ENCODE peak calls at places on chromosome 16, in four cellular contexts. P, B, O and T are unnamed samples.

GRCh38 chr16:51666821-51667220 is 515.8 kb upstream of the SALL1 start:
- DNase-seq in B (no peak), P (no peak), O (no peak), T (no peak)

GRCh38 chr16:11273721-11274324 is 394 bp upstream of the PRM3 start:
- DNase-seq in P (no peak), B (peak), O (no peak), T (no peak)

GRCh38 chr16:55444754-55445485 is 34.1 kb upstream of the MMP2 start:
- DNase-seq in B (no peak), P (no peak), O (no peak), T (no peak)

GRCh38 chr16:10188236-10188635 is 6.0 kb upstream of the GRIN2A start:
- DNase-seq in B (no peak), P (no peak), O (no peak), T (no peak)

GRCh38 chr16:67150058-67150832 is 553 bp downstream of the B3GNT9 start:
- DNase-seq in B (peak), O (peak), P (peak), T (peak)

GRCh38 chr16:8567355-8568230 is 22.7 kb downstream of the TMEM114 start:
- DNase-seq in B (peak), O (peak), P (peak), T (peak)

GRCh38 chr16:90019201-90019542 is at the start of gene DBNDD1:
- DNase-seq in P (no peak), O (no peak), B (no peak), T (peak)

GRCh38 chr16:52577130-52577706 is 30.3 kb upstream of the TOX3 start:
- DNase-seq in P (no peak), O (no peak), B (peak), T (no peak)

GRCh38 chr16:68866933-68867332 is 23.6 kb downstream of the TANGO6 start:
- DNase-seq in O (no peak), P (no peak), B (no peak), T (no peak)

GRCh38 chr16:72932050-72932449 is 115.9 kb downstream of the ZFHX3 start:
- DNase-seq in O (no peak), P (peak), B (no peak), T (no peak)

GRCh38 chr16:14309906-14310305 is 238.8 kb downstream of the MRTFB start:
- DNase-seq in B (peak), O (no peak), P (peak), T (no peak)

GRCh38 chr16:81707411-81708321 is 71.4 kb upstream of the PLCG2 start:
- DNase-seq in O (no peak), P (peak), B (no peak), T (no peak)

GRCh38 chr16:20995711-20996110 is 95.1 kb downstream of the LYRM1 start:
- DNase-seq in O (peak), B (no peak), P (no peak), T (no peak)

GRCh38 chr16:69741951-69742904 is 12.5 kb downstream of the NOB1 start:
- DNase-seq in P (peak), B (no peak), O (no peak), T (no peak)

GRCh38 chr16:29820730-29821662 is 734 bp downstream of the MVP start:
- DNase-seq in P (no peak), O (no peak), B (no peak), T (no peak)

GRCh38 chr16:53056528-53056881 is 1.7 kb downstream of the CHD9 start:
- DNase-seq in B (no peak), P (peak), O (no peak), T (no peak)

GRCh38 chr16:67393790-67394270 is 532 bp upstream of the TPPP3 start:
- DNase-seq in O (no peak), P (no peak), B (peak), T (no peak)

GRCh38 chr16:7350801-7351200 is 18.2 kb downstream of the RBFOX1 start:
- DNase-seq in B (no peak), P (no peak), O (no peak), T (no peak)

GRCh38 chr16:78704421-78704820 is 605.0 kb downstream of the WWOX start:
- DNase-seq in B (no peak), P (no peak), O (no peak), T (no peak)

GRCh38 chr16:65388592-65388991 is 266.7 kb upstream of the CDH11 start:
- DNase-seq in B (no peak), P (peak), O (no peak), T (no peak)

GRCh38 chr16:28319476-28320022 is 27.2 kb downstream of the SBK1 start:
- DNase-seq in P (no peak), O (no peak), B (no peak), T (no peak)

GRCh38 chr16:72202014-72202413 is 30.1 kb upstream of the PMFBP1 start:
- DNase-seq in O (no peak), B (no peak), P (no peak), T (no peak)

GRCh38 chr16:11393366-11393765 is 48.1 kb downstream of the RMI2 start:
- DNase-seq in O (no peak), P (no peak), B (no peak), T (no peak)

GRCh38 chr16:324451-325334 is 27.8 kb downstream of the AXIN1 start:
- DNase-seq in P (no peak), O (no peak), B (no peak), T (no peak)

GRCh38 chr16:51155199-51155607 is 4.1 kb upstream of the SALL1 start:
- DNase-seq in B (peak), P (no peak), O (no peak), T (peak)

GRCh38 chr16:28985611-28986041 is 774 bp downstream of the LAT start:
- DNase-seq in O (no peak), P (no peak), B (no peak), T (no peak)

GRCh38 chr16:66494916-66495315 is 55.0 kb downstream of the TK2 start:
- DNase-seq in B (no peak), P (no peak), O (no peak), T (no peak)

GRCh38 chr16:1194665-1195392 is 30.2 kb downstream of the TPSG1 start:
- DNase-seq in B (no peak), P (no peak), O (peak), T (peak)

GRCh38 chr16:80175011-80175410 is 365.8 kb upstream of the DYNLRB2 start:
- DNase-seq in O (no peak), P (no peak), B (no peak), T (no peak)

GRCh38 chr16:4494746-4495490 is 18.7 kb downstream of the HMOX2 start:
- DNase-seq in B (peak), P (peak), O (no peak), T (no peak)

GRCh38 chr16:73228649-73229048 is 180.7 kb upstream of the ZFHX3 start:
- DNase-seq in O (no peak), P (peak), B (peak), T (no peak)

GRCh38 chr16:20327444-20328041 is at the start of gene GP2:
- DNase-seq in O (no peak), P (no peak), B (peak), T (peak)

DNA sequence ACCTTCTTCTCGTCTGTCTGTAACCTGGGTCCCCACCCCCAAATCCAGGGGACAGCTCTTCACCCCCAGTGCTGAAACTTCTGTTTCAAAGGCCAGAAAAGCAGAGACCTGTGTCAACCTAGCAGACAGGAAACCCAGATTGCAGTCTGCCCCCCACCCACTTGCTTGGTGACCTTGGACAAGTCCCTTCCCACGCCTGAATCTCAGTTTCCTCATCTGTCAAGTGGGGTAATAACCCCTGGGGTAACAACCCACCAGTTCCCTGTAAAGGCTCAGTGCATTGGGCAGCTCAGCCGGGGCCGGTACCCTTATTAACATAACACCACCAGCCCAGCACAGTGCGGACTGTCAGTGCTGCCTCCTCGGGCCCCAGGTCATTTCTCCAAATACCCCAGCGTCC is 1.3 kb downstream of the STX1B start:
- DNase-seq in O (no peak), P (no peak), B (no peak), T (no peak)
- H4K5ac ChIP-seq in O (no peak), P (no peak), B (no peak), T (no peak)

GRCh38 chr16:88642881-88643545 is 4.6 kb downstream of the IL17C start:
- DNase-seq in O (no peak), B (peak), P (no peak), T (no peak)

GRCh38 chr16:88638323-88639230 is at the start of gene IL17C:
- DNase-seq in P (no peak), B (no peak), O (peak), T (peak)

GRCh38 chr16:88640039-88640495 is 1.7 kb downstream of the IL17C start:
- DNase-seq in P (no peak), O (no peak), B (no peak), T (no peak)

GRCh38 chr16:88639231-88640038 is 1.1 kb downstream of the IL17C start:
- DNase-seq in B (peak), O (peak), P (no peak), T (peak)

GRCh38 chr16:88640520-88641247 is 2.3 kb downstream of the IL17C start:
- DNase-seq in O (no peak), B (no peak), P (no peak), T (no peak)
- H4K5ac ChIP-seq in O (no peak), B (no peak), P (no peak), T (no peak)

GRCh38 chr16:57757883-57758282 is 22.3 kb downstream of the KATNB1 start:
- DNase-seq in O (no peak), B (no peak), P (no peak), T (no peak)
- H4K5ac ChIP-seq in O (no peak), B (no peak), P (no peak), T (no peak)

DNA sequence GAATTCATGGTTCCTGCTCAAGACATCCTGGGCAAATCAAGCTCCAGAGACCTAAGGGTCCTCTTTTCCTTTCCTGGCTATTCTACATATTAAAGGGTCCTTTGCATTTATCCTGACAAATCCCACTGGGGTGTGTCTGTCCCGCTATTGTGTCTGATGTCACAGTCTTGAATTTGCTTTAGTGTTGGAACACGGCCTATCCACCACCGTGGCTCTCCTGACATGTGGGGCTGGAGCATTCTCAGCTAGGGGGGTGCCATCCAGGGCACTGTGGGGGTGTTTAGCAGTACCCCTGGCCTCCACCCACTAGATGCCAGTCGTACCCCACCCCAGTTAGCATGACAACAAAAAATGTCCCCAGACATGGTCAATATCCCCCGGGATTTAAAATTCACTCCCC is 92.9 kb downstream of the IRF8 start:
- DNase-seq in P (no peak), B (no peak), O (no peak), T (no peak)
- H4K5ac ChIP-seq in P (no peak), B (no peak), O (no peak), T (no peak)

DNA sequence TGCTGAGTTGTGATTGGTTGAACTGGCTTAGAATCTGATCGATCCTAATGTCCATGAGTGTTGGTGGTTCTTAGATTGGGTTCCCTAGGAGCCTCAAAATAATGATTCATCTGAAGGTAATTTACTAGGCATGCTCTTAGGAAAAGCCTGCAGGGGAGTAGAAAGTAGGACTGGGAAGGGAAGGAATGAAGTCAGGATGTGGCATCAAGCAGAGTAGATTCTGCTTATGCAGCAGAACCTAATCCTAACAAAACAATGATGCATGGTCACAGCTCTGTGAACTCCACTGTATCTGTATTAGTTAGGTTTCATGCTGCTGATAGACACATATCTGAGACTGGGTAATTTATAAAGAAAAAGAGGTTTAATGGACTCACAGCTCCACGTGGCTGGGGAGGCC is 132.5 kb downstream of the HS3ST2 start:
- DNase-seq in O (no peak), B (peak), P (no peak), T (no peak)
- H4K5ac ChIP-seq in O (no peak), B (no peak), P (no peak), T (no peak)

GRCh38 chr16:12484426-12484825 is 319.3 kb downstream of the CPPED1 start:
- DNase-seq in O (no peak), B (no peak), P (no peak), T (no peak)

GRCh38 chr16:12484987-12485386 is 318.7 kb downstream of the CPPED1 start:
- DNase-seq in O (no peak), B (no peak), P (no peak), T (no peak)

GRCh38 chr16:12485425-12485824 is 318.3 kb downstream of the CPPED1 start:
- DNase-seq in B (no peak), O (no peak), P (no peak), T (no peak)

GRCh38 chr16:12480916-12481315 is 322.8 kb downstream of the CPPED1 start:
- DNase-seq in O (no peak), B (no peak), P (no peak), T (no peak)

DNA sequence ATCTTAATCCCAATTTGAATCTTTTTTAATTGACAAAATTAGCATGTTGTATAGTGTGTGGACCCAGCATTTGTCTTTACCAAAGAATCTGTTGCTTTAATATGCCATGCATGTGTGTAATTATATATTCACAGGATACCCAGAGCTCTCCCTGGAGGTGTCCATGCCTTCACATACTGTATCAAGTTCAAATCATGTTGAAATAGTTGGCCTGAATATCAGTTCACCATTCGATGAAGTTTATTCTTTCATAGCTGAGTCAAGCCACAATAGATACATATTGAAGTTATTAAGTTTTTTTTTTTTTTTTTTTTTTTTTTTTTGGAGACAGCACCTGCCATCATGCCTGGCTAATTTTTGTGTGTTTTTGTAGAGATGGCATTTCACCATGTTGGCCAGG is 320.9 kb downstream of the CPPED1 start:
- DNase-seq in O (no peak), B (no peak), P (no peak), T (no peak)
- H4K5ac ChIP-seq in O (no peak), B (no peak), P (no peak), T (no peak)

DNA sequence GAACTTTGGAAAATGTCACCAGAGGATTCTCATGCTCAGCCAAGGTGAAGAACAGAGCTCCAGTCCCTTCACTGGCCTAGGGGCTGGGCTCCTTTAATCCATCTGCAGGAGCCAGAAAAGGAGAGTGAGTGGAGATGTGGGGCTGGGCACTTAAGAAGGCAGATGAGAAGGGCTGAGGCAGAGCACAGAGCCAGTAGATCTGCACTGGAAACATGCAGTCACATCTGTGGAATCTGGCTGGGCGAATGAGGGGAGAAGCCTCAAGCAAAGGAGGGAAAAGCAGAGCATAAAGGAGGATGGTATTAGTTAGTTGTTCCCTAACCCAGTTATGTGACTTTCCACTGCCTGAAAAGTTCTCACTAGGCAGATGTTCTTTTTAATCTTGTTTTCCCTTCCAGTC is 50.4 kb upstream of the BCAR1 start:
- DNase-seq in P (peak), B (no peak), O (no peak), T (no peak)
- H4K5ac ChIP-seq in P (no peak), B (no peak), O (no peak), T (no peak)

DNA sequence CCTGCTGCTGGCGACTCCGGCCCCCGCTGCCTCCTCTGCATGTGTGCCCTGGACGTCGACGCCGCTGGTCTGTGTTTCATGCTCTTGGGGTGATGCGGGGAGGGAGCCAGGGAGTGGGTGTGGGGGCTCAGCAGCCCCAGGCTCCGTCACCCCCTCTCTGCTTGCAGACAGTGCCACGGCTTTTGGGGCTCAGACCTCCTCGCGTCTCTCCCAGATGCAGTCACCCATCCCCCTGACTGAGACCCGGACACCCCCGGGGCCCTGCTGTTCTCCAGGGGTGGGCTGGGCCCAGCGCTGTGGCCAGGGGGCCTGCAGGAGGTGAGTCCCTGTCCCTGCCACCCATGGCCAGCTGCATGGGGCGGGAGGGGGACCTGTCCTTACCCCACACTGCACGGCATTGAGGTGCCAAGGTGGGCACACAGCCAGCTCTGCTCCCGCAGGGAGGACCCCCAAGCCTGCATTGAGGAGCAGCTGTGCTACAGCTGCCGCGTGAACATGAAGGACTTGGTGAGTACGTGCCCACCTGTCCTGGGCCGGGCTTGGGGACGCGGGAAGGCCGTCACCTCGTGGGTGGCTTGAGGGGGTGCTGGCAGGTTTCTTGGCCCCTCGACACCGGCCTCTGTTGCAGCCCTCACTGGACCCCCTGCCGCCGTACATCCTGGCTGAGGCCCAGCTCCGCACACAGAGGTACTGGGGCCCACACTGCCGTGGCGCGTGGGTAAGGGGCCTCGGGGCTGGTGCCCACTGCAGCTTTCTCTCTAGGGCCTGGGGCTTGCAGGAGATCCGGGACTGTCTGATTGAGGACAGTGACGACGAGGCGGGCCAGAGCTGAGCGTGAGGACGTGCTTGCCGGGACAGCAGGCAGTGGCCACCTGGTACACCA is 8.4 kb downstream of the CTU2 start:
- DNase-seq in B (no peak), O (no peak), P (no peak), T (no peak)
- H4K5ac ChIP-seq in B (no peak), O (no peak), P (no peak), T (no peak)

DNA sequence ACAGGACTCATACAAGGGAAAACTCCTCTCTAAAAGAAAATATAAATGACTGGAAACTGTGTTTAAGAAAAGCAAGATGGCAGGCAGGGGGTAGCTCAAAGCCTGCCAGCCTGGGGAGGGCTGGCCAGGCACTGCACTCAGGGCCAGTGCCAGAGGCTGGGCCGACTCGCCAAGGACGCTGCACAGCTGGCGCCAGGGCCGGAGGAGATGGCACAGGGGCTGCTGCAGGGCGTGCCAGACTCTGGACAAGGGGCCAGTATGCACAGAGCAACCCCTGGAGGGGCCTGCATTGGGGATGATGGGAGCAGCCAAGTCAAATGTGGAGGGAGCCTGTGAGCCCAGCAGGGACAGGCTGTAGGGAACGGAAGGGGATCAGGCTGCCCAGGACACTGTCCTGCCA is 4.0 kb downstream of the PKMYT1 start:
- DNase-seq in B (no peak), O (no peak), P (no peak), T (no peak)
- H4K5ac ChIP-seq in B (no peak), O (no peak), P (no peak), T (no peak)

DNA sequence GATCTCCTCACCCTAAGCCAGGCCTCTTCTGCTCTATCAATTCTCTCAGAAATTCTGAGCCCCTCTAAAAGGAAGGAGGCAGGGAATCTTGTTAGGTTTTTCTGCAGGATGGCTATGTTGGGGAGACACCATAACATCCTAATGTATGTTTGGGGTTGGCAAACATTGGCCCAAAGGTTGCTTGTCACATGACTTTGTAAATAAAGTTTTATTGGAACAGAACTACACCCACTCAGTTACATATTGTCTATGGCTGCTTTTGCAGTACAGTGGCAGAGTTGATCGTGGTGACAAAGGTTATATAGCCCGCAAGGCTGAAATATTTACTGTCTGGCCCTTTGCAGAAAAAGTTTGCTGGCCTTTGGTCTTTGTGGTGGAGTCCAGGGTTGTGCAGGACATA is 409.4 kb downstream of the XYLT1 start:
- DNase-seq in B (no peak), P (no peak), O (no peak), T (no peak)
- H4K5ac ChIP-seq in B (no peak), P (no peak), O (no peak), T (no peak)